ENCODE peak calls at places on chromosomes 7 and 10, in six cellular contexts. T is H1, Y is IMR-90, Q is H9, K is mesenchymal stem cell, C is neuronal stem cell. L is an unnamed sample.

GRCh38 chr10:111077715-111078504 is 1.1 kb downstream of the ADRA2A start:
- DNase-seq in T (peak; percentile 66), Y (no peak), Q (peak; percentile 46), K (no peak), C (no peak), L (no peak)

GRCh38 chr7:137282043-137282442 is 61.5 kb downstream of the PTN start:
- DNase-seq in T (no peak), Y (peak; percentile 74), Q (no peak), K (no peak), C (no peak), L (no peak)

GRCh38 chr7:6640246-6640721 is 3.2 kb downstream of the ZNF316 start:
- DNase-seq in T (peak; percentile 83), Y (peak; percentile 31), Q (peak; percentile 95), K (peak; percentile 50), C (no peak), L (peak; percentile 38)

GRCh38 chr10:78407009-78407711 is 373.5 kb downstream of the RPS24 start:
- DNase-seq in T (peak; percentile 95), Y (peak; percentile 93), Q (peak; percentile 97), K (peak; percentile 90), C (peak; percentile 96), L (peak; percentile 74)

GRCh38 chr7:74355091-74355490 is 65.9 kb downstream of the CLIP2 start:
- DNase-seq in T (no peak), Y (peak; percentile 88), Q (no peak), K (peak; percentile 90), C (no peak), L (peak; percentile 39)

GRCh38 chr7:50470250-50471163 is 20.4 kb upstream of the FIGNL1 start:
- DNase-seq in T (no peak), Y (no peak), Q (no peak), K (no peak), C (no peak), L (no peak)

GRCh38 chr10:112230325-112230988 is 46.9 kb upstream of the GPAM start:
- DNase-seq in T (no peak), Y (peak; percentile 58), Q (no peak), K (no peak), C (no peak), L (no peak)

GRCh38 chr10:49760789-49761188 is 1.3 kb downstream of the OGDHL start:
- DNase-seq in T (no peak), Y (no peak), Q (peak; percentile 13), K (no peak), C (no peak), L (no peak)

GRCh38 chr7:132270517-132270916 is 305.8 kb downstream of the PLXNA4 start:
- DNase-seq in T (no peak), Y (peak; percentile 12), Q (no peak), K (peak; percentile 37), C (peak; percentile 32), L (no peak)

GRCh38 chr10:44385423-44385725 is 477 bp upstream of the CXCL12 start:
- DNase-seq in T (no peak), Y (no peak), Q (no peak), K (no peak), C (no peak), L (no peak)

GRCh38 chr10:51786684-51787035 is 87.3 kb upstream of the CSTF2T start:
- DNase-seq in T (no peak), Y (peak; percentile 45), Q (no peak), K (no peak), C (no peak), L (no peak)

DNA sequence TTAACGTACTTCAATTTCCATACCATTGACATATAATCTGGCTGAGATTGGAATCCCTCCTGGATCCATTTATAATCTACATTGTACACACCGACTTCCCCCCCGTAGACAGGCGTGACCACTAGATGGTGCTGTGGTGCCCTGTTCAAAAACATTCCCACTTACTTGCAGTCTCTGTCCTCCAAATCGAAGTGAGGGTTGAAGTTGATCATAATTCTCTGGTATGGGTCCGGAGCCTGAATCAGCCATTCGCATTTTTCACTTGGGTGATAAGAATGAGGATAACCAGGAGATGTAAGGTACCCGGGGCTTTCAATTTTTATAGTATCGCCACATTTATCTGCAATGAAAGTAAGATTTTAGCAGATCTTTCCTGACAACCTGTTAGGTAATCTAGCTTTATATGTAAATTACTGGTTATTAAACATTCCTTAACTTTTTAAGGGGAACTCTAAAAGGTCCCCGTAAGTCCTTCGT is 3.9 kb downstream of the NRP1 start:
- DNase-seq in T (peak; percentile 89), Y (peak; percentile 90), Q (peak; percentile 69), K (peak; percentile 82), C (peak; percentile 80), L (peak; percentile 91)
- H2AFZ ChIP-seq in T (no peak overlapping the region), Y (no peak overlapping the region), Q (no peak overlapping the region), K (no peak overlapping the region), C (no peak overlapping the region), L (no peak overlapping the region)

DNA sequence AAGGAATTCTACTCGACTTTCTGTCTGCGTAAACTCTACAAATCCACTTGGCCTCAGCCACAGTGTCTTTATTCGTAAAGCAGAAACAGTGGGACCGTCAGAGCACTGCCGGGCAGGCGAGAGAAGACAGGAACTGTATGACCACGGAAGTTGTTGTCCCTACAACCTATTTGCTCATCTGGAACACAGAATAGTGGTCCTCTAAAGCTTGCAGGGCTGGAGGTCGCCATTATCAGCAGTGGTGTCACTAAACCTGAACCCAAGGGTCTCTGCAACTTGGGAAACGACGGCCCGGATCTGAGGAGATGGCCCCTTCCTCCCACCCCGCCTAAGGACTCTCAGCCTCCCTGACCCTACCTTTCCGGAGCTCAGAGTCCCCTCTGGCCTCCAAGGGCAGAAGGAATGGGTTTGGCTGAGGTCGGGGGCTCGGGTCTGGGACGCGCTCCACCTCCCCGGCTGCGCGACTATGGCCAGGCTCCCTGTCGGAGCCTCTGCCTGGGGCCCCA is 442 bp downstream of the STYXL1 start:
- DNase-seq in T (no peak), Y (no peak), Q (no peak), K (peak; percentile 28), C (no peak), L (peak; percentile 9)
- H4K8ac ChIP-seq in T (peak overlapping the region; percentile 93), Y (peak overlapping the region; percentile 57), Q (no peak overlapping the region), K (peak overlapping the region; percentile 92), C (peak overlapping the region; percentile 97), L (peak overlapping the region; percentile 91)

GRCh38 chr10:120612756-120613155 is 155.7 kb downstream of the PLPP4 start:
- DNase-seq in T (no peak), Y (no peak), Q (no peak), K (no peak), C (no peak), L (no peak)

GRCh38 chr10:120613180-120613579 is 156.2 kb downstream of the PLPP4 start:
- DNase-seq in T (no peak), Y (no peak), Q (no peak), K (no peak), C (no peak), L (no peak)

GRCh38 chr10:120606051-120606764 is 149.2 kb downstream of the PLPP4 start:
- DNase-seq in T (no peak), Y (no peak), Q (no peak), K (no peak), C (no peak), L (no peak)

GRCh38 chr10:120607016-120607709 is 150.1 kb downstream of the PLPP4 start:
- DNase-seq in T (no peak), Y (peak; percentile 7), Q (no peak), K (peak; percentile 78), C (no peak), L (no peak)

DNA sequence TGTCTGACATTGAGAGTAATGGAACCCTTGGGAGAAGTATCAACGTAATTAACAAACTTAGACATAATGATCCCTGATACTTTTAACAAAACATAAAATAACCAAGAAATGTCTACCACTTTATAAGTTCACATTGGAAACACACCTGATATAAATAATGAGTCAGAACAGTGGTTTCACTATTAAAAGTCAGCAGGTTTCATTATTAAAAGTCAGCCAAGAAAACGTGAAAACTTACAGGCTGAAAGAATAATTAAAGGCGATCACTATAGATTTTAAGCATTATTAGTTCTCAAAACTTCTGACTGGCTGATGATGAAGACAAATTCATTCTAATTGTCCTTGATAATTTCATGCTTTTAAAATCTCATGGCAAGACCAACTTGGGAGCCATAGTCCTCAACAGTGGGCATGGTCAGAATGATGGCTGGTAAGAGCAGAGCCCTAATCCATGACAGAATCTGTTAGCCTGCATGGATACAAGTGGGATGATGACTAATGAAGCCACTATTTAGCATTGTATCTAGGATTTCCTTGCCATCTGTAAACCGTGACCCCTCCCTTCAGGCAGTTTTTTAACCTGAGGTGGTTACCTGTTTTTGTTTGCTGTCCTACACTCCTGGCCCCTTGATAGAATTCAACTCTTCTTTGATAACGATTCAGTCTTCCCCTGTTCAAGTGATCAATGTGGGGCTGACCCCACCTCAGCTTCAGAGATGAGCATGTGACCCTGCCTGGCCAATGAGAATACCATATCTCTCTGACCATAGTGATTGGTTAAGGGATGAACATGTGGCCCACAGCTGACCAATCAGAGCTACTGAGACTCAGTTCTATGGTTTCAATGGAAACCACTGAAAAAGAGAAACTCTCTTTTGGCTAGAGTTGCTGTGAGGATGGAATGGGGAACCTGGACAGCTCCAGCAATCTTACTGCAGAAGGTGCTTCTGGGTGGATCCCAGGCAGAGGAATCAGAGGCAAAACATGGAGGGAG is 151.0 kb downstream of the PLPP4 start:
- DNase-seq in T (no peak), Y (no peak), Q (no peak), K (peak; percentile 5), C (no peak), L (no peak)
- H3K4me1 ChIP-seq in T (peaks cover 2% of the 10 kb centered on the region), Y (no peaks in the 10 kb centered on the region), Q (no peaks in the 10 kb centered on the region), K (no peaks in the 10 kb centered on the region), C (peaks cover 10% of the 10 kb centered on the region), L (no peaks in the 10 kb centered on the region)

GRCh38 chr7:1237704-1238255 is 5.1 kb downstream of the UNCX start:
- DNase-seq in T (no peak), Y (no peak), Q (no peak), K (no peak), C (no peak), L (no peak)

GRCh38 chr7:1236132-1236655 is 3.5 kb downstream of the UNCX start:
- DNase-seq in T (no peak), Y (no peak), Q (no peak), K (no peak), C (no peak), L (no peak)

GRCh38 chr7:1238363-1239331 is 6.0 kb downstream of the UNCX start:
- DNase-seq in T (no peak), Y (no peak), Q (no peak), K (no peak), C (no peak), L (no peak)

GRCh38 chr7:1235501-1236131 is 2.9 kb downstream of the UNCX start:
- DNase-seq in T (peak; percentile 74), Y (no peak), Q (no peak), K (no peak), C (no peak), L (no peak)

GRCh38 chr7:1236831-1237701 is 4.4 kb downstream of the UNCX start:
- DNase-seq in T (no peak), Y (no peak), Q (no peak), K (no peak), C (no peak), L (no peak)
- H2AFZ ChIP-seq in T (no peak overlapping the region), Y (no peak overlapping the region), Q (no peak overlapping the region), K (no peak overlapping the region), C (no peak overlapping the region), L (no peak overlapping the region)

GRCh38 chr10:21519981-21520436 is 5.5 kb downstream of the SKIDA1 start:
- DNase-seq in T (no peak), Y (peak; percentile 84), Q (no peak), K (peak; percentile 92), C (no peak), L (no peak)
- H4K8ac ChIP-seq in T (no peak overlapping the region), Y (peak overlapping the region; percentile 27), Q (no peak overlapping the region), K (peak overlapping the region; percentile 64), C (no peak overlapping the region), L (peak overlapping the region; percentile 40)

L was measured in trophoblast cell.